ENCODE peak calls at places on chromosomes 2 and 18, in seven cellular contexts. R, X, A, Y, K, Z and P are unnamed samples.

GRCh38 chr2:219285894-219286425 is 6.8 kb downstream of the DNAJB2 start:
- DNase-seq in K (peak), X (no peak), R (no peak), Z (no peak), A (peak), Y (no peak), P (no peak)

GRCh38 chr2:60661073-60661738 is 94.9 kb upstream of the PAPOLG start:
- DNase-seq in Y (no peak), X (no peak), A (no peak), Z (no peak), K (no peak), R (no peak), P (no peak)

GRCh38 chr2:241482556-241482955 is 25.8 kb downstream of the STK25 start:
- DNase-seq in Z (no peak), X (no peak), Y (no peak), A (no peak), K (no peak), R (no peak), P (no peak)

GRCh38 chr2:19901458-19902271 is at the start of gene TTC32:
- DNase-seq in X (peak), A (peak), R (peak), Y (peak), K (peak), Z (peak), P (peak)

GRCh38 chr2:23803275-23803964 is 123.5 kb downstream of the ATAD2B start:
- DNase-seq in Z (no peak), Y (no peak), K (no peak), A (no peak), R (no peak), X (no peak), P (no peak)

GRCh38 chr18:22185723-22186386 is 16.5 kb downstream of the GATA6 start:
- DNase-seq in A (no peak), Z (no peak), K (no peak), Y (peak), X (no peak), R (no peak), P (no peak)

GRCh38 chr2:172765664-172766063 is 30.0 kb downstream of the RAPGEF4 start:
- DNase-seq in Z (no peak), R (no peak), A (no peak), X (no peak), Y (no peak), K (no peak), P (no peak)

GRCh38 chr18:3075491-3075890 is 62.5 kb upstream of the LPIN2 start:
- DNase-seq in Z (no peak), X (no peak), K (no peak), A (no peak), R (no peak), Y (no peak), P (no peak)

GRCh38 chr2:95530734-95531133 is 46.2 kb upstream of the TRIM43B start:
- DNase-seq in R (no peak), A (no peak), X (no peak), Z (no peak), Y (no peak), K (no peak), P (no peak)

GRCh38 chr2:104897515-104898184 is 43.7 kb downstream of the POU3F3 start:
- DNase-seq in Y (no peak), K (no peak), X (no peak), R (no peak), Z (no peak), A (no peak), P (no peak)

GRCh38 chr2:127081826-127082633 is 24.9 kb downstream of the BIN1 start:
- DNase-seq in Z (no peak), X (peak), A (peak), K (no peak), R (no peak), Y (no peak), P (no peak)

GRCh38 chr2:118835739-118836410 is 11.6 kb downstream of the EN1 start:
- DNase-seq in K (peak), Y (no peak), Z (no peak), X (no peak), R (no peak), A (peak), P (no peak)

GRCh38 chr18:76905821-76906220 is 83.5 kb downstream of the ZNF236 start:
- DNase-seq in Z (no peak), X (no peak), R (no peak), A (no peak), K (no peak), Y (no peak), P (no peak)

GRCh38 chr2:7517122-7517487 is 599.9 kb downstream of the RNF144A start:
- DNase-seq in R (no peak), X (peak), Z (no peak), K (no peak), A (no peak), Y (no peak), P (no peak)

GRCh38 chr18:74803117-74803516 is 205.4 kb downstream of the ZNF407 start:
- DNase-seq in K (no peak), Y (no peak), R (no peak), X (no peak), Z (no peak), A (no peak), P (no peak)

GRCh38 chr2:227862227-227862740 is 9.1 kb upstream of the DAW1 start:
- DNase-seq in X (peak), A (no peak), Y (no peak), Z (no peak), K (peak), R (peak), P (no peak)

GRCh38 chr2:107932483-107932882 is 53.8 kb upstream of the SLC5A7 start:
- DNase-seq in A (no peak), X (no peak), Y (no peak), Z (no peak), K (no peak), R (no peak), P (no peak)

GRCh38 chr2:73717251-73717606 is 19.9 kb downstream of the TPRKB start:
- DNase-seq in X (no peak), Z (no peak), A (no peak), R (no peak), K (no peak), Y (no peak), P (no peak)

GRCh38 chr18:77114564-77115391 is 17.8 kb downstream of the MBP start:
- DNase-seq in K (no peak), Y (peak), X (peak), A (peak), Z (peak), R (peak), P (peak)

GRCh38 chr2:62147610-62148301 is 48.2 kb upstream of the B3GNT2 start:
- DNase-seq in Z (no peak), K (no peak), A (no peak), Y (no peak), X (no peak), R (no peak), P (no peak)

GRCh38 chr2:33015421-33016142 is 68.8 kb downstream of the LTBP1 start:
- DNase-seq in Z (no peak), Y (no peak), R (peak), A (no peak), X (peak), K (no peak), P (no peak)

GRCh38 chr18:41751161-41751560 is 203.9 kb upstream of the PIK3C3 start:
- DNase-seq in X (no peak), R (no peak), Y (no peak), K (no peak), A (no peak), Z (no peak), P (no peak)

GRCh38 chr2:108449410-108450200 is 599 bp downstream of the GCC2 start:
- DNase-seq in K (no peak), A (no peak), X (peak), Y (no peak), Z (no peak), R (peak), P (no peak)

GRCh38 chr2:21333249-21333648 is 209.5 kb downstream of the TDRD15 start:
- DNase-seq in A (no peak), R (no peak), X (peak), K (no peak), Z (no peak), Y (no peak), P (no peak)

GRCh38 chr2:3483227-3483985 is 35.9 kb downstream of the ADI1 start:
- DNase-seq in R (no peak), Y (peak), X (peak), A (peak), Z (peak), K (peak), P (peak)

GRCh38 chr2:236848467-236848866 is 237.2 kb upstream of the COPS8 start:
- DNase-seq in R (no peak), Y (no peak), X (no peak), K (no peak), A (no peak), Z (no peak), P (no peak)

GRCh38 chr2:64141711-64142405 is 2.4 kb downstream of the PELI1 start:
- DNase-seq in K (peak), A (no peak), X (no peak), R (no peak), Y (no peak), Z (no peak), P (no peak)

GRCh38 chr18:49846263-49846662 is 32.9 kb upstream of the ACAA2 start:
- DNase-seq in Z (no peak), R (no peak), Y (peak), A (no peak), X (no peak), K (no peak), P (no peak)

GRCh38 chr18:25047983-25048382 is 304.0 kb downstream of the ZNF521 start:
- DNase-seq in K (no peak), A (no peak), Y (no peak), X (no peak), Z (no peak), R (no peak), P (no peak)

GRCh38 chr2:58137856-58138255 is 91.2 kb downstream of the VRK2 start:
- DNase-seq in K (no peak), R (no peak), A (no peak), X (no peak), Y (no peak), Z (no peak), P (no peak)

GRCh38 chr2:208012449-208012848 is 12.9 kb downstream of the PLEKHM3 start:
- DNase-seq in K (no peak), X (peak), R (no peak), Z (no peak), Y (no peak), A (no peak), P (no peak)

GRCh38 chr2:25312958-25313710 is 28.6 kb downstream of the DNMT3A start:
- DNase-seq in A (no peak), Y (no peak), K (no peak), Z (no peak), X (no peak), R (no peak), P (no peak)

GRCh38 chr2:25310690-25310964 is 31.1 kb downstream of the DNMT3A start:
- DNase-seq in K (no peak), Y (no peak), X (no peak), A (no peak), Z (no peak), R (no peak), P (no peak)

GRCh38 chr2:25311866-25312575 is 29.7 kb downstream of the DNMT3A start:
- DNase-seq in K (no peak), X (no peak), R (no peak), Y (no peak), Z (peak), A (no peak), P (no peak)

GRCh38 chr2:25309402-25309801 is 32.3 kb downstream of the DNMT3A start:
- DNase-seq in K (peak), R (peak), Z (peak), Y (no peak), X (peak), A (no peak), P (no peak)

GRCh38 chr2:25310965-25311865 is 30.5 kb downstream of the DNMT3A start:
- DNase-seq in X (peak), Z (peak), A (no peak), Y (no peak), R (peak), K (peak), P (no peak)
- H3K27ac ChIP-seq in X (peak), Z (peak), A (peak), Y (no peak), R (no peak), K (no peak), P (no peak)

GRCh38 chr2:232480201-232481190 is 7.1 kb downstream of the ECEL1 start:
- DNase-seq in R (no peak), Y (no peak), Z (peak), X (no peak), K (no peak), A (peak), P (no peak)

GRCh38 chr2:232483296-232483922 is 4.2 kb downstream of the ECEL1 start:
- DNase-seq in Z (peak), A (no peak), R (no peak), Y (no peak), X (no peak), K (no peak), P (peak)

GRCh38 chr2:232481322-232482140 is 6.1 kb downstream of the ECEL1 start:
- DNase-seq in A (peak), X (no peak), Y (no peak), K (no peak), Z (peak), R (no peak), P (no peak)

GRCh38 chr2:232483923-232484627 is 3.6 kb downstream of the ECEL1 start:
- DNase-seq in X (no peak), K (no peak), Z (peak), Y (no peak), R (no peak), A (no peak), P (no peak)

GRCh38 chr2:232482301-232483238 is 5.1 kb downstream of the ECEL1 start:
- DNase-seq in K (no peak), X (no peak), Y (no peak), R (no peak), A (peak), Z (peak), P (no peak)
- H3K4me3 ChIP-seq in K (no peak), X (no peak), Y (no peak), R (no peak), A (no peak), Z (no peak), P (no peak)

DNA sequence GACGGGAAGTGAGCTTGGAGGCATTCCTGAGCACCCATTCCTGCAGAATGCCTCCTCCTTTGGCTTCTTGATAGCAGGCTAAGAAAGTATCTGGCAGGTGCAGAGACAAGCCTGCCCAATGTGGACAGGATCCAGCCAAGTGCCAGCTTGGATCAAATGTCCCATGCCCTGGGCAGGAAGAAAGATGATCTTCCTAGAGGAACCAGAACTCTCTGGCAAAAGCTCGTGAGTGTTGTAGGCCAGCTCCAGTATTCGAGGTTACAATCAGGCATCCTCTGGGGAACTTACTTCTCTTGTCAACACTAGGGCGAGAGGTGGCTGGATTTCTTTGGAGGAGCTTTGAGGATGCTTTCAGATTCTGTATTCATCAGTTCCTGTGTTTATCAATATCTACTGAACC is 29.9 kb upstream of the PDIA6 start:
- DNase-seq in X (no peak), K (no peak), Z (no peak), R (no peak), Y (no peak), A (no peak), P (no peak)
- H3K27ac ChIP-seq in X (no peak), K (no peak), Z (no peak), R (no peak), Y (no peak), A (no peak), P (no peak)

GRCh38 chr2:100581265-100581612 is 18.4 kb downstream of the PDCL3 start:
- DNase-seq in X (peak), Y (no peak), R (no peak), K (no peak), A (no peak), Z (no peak), P (no peak)
- H3K4me3 ChIP-seq in X (no peak), Y (no peak), R (no peak), K (no peak), A (no peak), Z (no peak), P (no peak)

DNA sequence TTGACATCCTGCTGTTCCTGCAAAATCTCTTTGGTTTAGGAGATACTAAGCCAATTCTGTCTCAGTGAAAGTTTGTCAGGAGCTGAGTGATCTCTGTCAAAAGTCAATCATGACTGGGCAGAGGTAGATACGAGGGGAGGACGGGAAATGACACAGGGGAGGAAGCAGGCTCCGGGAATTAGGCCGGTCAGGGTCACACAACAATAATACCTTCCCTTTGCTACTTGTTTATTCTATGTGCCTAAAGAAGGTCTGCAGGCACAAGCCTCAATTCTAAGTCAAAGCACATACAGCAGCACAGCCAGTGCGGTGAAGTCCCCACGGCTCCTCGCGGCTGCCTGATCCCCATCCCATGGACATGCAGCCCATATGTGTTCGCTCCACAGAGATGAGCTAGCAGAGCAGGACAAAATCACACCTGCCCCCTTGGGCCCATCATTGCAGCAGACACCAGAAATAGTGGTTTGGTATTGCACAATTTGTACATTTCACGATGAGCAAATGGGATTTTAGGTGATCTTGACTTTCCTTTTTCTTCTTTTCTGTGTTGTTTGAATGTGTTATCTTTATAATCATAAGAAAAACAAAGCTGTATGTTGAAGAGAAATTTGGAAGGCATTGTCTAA is 141.4 kb downstream of the VAPA start:
- DNase-seq in Y (no peak), A (no peak), Z (no peak), R (no peak), X (no peak), K (no peak), P (no peak)
- H3K27ac ChIP-seq in Y (no peak), A (peak), Z (peak), R (no peak), X (no peak), K (no peak), P (no peak)

GRCh38 chr2:226775032-226775509 is 24.5 kb downstream of the IRS1 start:
- DNase-seq in R (no peak), Y (no peak), A (no peak), K (no peak), X (no peak), Z (no peak), P (no peak)

GRCh38 chr2:226771067-226771466 is 28.6 kb downstream of the IRS1 start:
- DNase-seq in X (no peak), Z (peak), K (no peak), A (no peak), R (peak), Y (no peak), P (no peak)

GRCh38 chr2:226773291-226773690 is 26.3 kb downstream of the IRS1 start:
- DNase-seq in Z (no peak), A (no peak), K (no peak), X (no peak), R (no peak), Y (no peak), P (no peak)

GRCh38 chr2:226776104-226776503 is 23.5 kb downstream of the IRS1 start:
- DNase-seq in R (no peak), Z (no peak), X (no peak), A (no peak), Y (no peak), K (no peak), P (no peak)

DNA sequence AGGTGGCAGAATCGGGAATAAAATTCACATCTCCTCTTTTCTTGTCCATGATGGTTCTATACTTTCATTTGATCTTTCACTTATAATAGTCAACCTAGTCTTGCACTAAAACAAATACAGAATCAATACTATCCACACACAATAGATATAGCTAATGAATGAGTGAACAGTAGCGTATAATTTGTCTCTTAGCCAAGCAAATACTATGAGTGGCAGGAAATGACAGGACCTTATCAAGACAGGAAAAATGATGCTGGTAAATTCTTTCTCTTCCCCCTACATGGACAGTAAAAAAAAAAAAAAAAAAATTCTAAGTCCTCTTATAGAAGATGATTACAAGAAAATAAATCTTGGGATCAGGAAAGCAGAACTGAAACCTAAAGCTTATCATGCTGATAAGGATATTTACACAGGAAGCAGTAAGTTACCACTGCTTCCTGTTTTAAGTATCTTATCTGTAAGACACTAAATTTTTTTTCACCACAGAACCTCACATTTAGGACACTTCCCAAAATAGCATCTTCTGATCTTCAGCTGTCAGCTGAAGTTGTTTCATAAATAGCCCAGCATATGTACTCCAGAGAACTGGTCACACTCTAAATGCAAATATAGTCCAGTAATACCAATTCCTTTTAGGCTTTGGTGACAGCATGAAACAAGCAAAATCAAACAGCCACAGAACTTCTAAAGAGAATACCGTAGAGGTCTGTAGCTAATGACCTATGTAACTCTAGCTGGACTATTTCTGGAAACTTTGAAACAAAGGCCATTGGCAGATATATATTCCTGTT is 27.0 kb downstream of the IRS1 start:
- DNase-seq in K (no peak), Z (no peak), X (no peak), Y (no peak), A (no peak), R (no peak), P (no peak)
- H3K4me3 ChIP-seq in K (no peak), Z (peak), X (no peak), Y (no peak), A (no peak), R (no peak), P (no peak)

GRCh38 chr2:98822301-98823164 is 91.6 kb upstream of the MGAT4A start:
- DNase-seq in R (no peak), X (peak), Y (peak), K (peak), A (peak), Z (peak), P (peak)
- H3K27ac ChIP-seq in R (no peak), X (peak), Y (peak), K (no peak), A (peak), Z (peak), P (no peak)